ENCODE peak calls at places on chromosomes 11 and 22, in nine cellular contexts. D, W, I, E, G, K, A, P and M are unnamed samples.

GRCh38 chr22:47178339-47178738 is 415.9 kb downstream of the TBC1D22A start:
- DNase-seq in I (no peak), E (no peak), D (no peak), P (no peak), A (no peak), K (no peak), W (no peak), G (no peak), M (no peak)

GRCh38 chr11:36409152-36409713 is 100.8 kb downstream of the TRAF6 start:
- DNase-seq in G (no peak), W (peak; percentile 60), E (no peak), P (no peak), K (no peak), A (no peak), I (peak; percentile 17), D (no peak), M (no peak)

GRCh38 chr11:1622076-1622475 is at the start of gene KRTAP5-4:
- DNase-seq in I (no peak), K (no peak), G (no peak), W (no peak), E (no peak), D (no peak), A (no peak), P (no peak), M (no peak)

GRCh38 chr22:43867839-43868652 is 5.7 kb upstream of the SULT4A1 start:
- DNase-seq in D (peak; percentile 70), A (peak; percentile 54), K (peak; percentile 34), I (peak; percentile 55), G (no peak), P (peak; percentile 28), W (peak; percentile 70), E (peak; percentile 67), M (peak; percentile 91)

GRCh38 chr11:113014731-113015455 is 53.7 kb downstream of the NCAM1 start:
- DNase-seq in P (no peak), K (peak; percentile 20), A (peak; percentile 89), W (peak; percentile 19), G (no peak), E (no peak), I (no peak), D (no peak), M (peak; percentile 46)

GRCh38 chr22:44667829-44668189 is 34.2 kb upstream of the PRR5 start:
- DNase-seq in G (no peak), K (peak; percentile 53), W (no peak), D (no peak), P (no peak), A (peak; percentile 58), E (no peak), I (no peak), M (no peak)

GRCh38 chr22:19766506-19767426 is 6.2 kb downstream of the TBX1 start:
- DNase-seq in A (no peak), D (peak; percentile 80), W (peak; percentile 28), G (no peak), P (no peak), E (peak; percentile 75), I (no peak), K (peak; percentile 60), M (peak; percentile 47)

GRCh38 chr11:1749787-1750351 is 526 bp downstream of the IFITM10 start:
- DNase-seq in I (peak; percentile 96), A (no peak), P (no peak), G (no peak), D (no peak), K (peak; percentile 11), E (no peak), W (peak; percentile 55), M (peak; percentile 62)

GRCh38 chr22:46105494-46106278 is 44.6 kb upstream of the PPARA start:
- DNase-seq in W (peak; percentile 97), D (no peak), E (peak; percentile 85), K (peak; percentile 69), A (peak; percentile 86), G (no peak), I (peak; percentile 86), P (peak; percentile 85), M (peak; percentile 76)

GRCh38 chr11:33689506-33689905 is 11.1 kb downstream of the C11orf91 start:
- DNase-seq in E (no peak), G (no peak), W (no peak), P (no peak), K (no peak), D (no peak), A (no peak), I (no peak), M (no peak)

GRCh38 chr22:44620129-44620840 is 81.7 kb upstream of the PRR5 start:
- DNase-seq in E (peak; percentile 41), A (peak; percentile 76), P (peak; percentile 52), I (peak; percentile 55), K (peak; percentile 64), G (peak; percentile 53), D (peak; percentile 83), W (peak; percentile 56), M (peak; percentile 75)

GRCh38 chr11:108853864-108854263 is 189.0 kb downstream of the DDX10 start:
- DNase-seq in G (no peak), E (no peak), A (no peak), D (no peak), P (no peak), I (no peak), K (no peak), W (no peak), M (no peak)

GRCh38 chr22:29226246-29226981 is 20.7 kb downstream of the EMID1 start:
- DNase-seq in G (no peak), E (no peak), A (peak; percentile 50), W (no peak), D (no peak), K (no peak), I (no peak), P (no peak), M (no peak)

GRCh38 chr11:66109294-66109693 is 39.2 kb downstream of the PACS1 start:
- DNase-seq in E (no peak), P (no peak), D (no peak), I (no peak), G (no peak), A (no peak), K (no peak), W (no peak), M (no peak)

GRCh38 chr11:65506770-65507485 is 8.1 kb downstream of the MALAT1 start:
- DNase-seq in K (peak; percentile 74), G (no peak), P (no peak), W (peak; percentile 91), I (peak; percentile 97), A (peak; percentile 85), E (peak; percentile 43), D (peak; percentile 54), M (peak; percentile 93)

GRCh38 chr11:117154468-117154867 is 10.4 kb downstream of the PAFAH1B2 start:
- DNase-seq in D (no peak), A (no peak), W (no peak), E (no peak), K (no peak), I (no peak), P (no peak), G (no peak), M (no peak)

GRCh38 chr11:117146521-117146920 is 2.4 kb downstream of the PAFAH1B2 start:
- DNase-seq in G (no peak), I (peak; percentile 58), A (no peak), E (no peak), D (no peak), K (no peak), P (no peak), W (peak; percentile 69), M (no peak)

GRCh38 chr11:117157507-117157906 is 13.4 kb downstream of the PAFAH1B2 start:
- DNase-seq in K (no peak), P (no peak), D (no peak), G (no peak), A (no peak), I (no peak), E (no peak), W (no peak), M (no peak)

DNA sequence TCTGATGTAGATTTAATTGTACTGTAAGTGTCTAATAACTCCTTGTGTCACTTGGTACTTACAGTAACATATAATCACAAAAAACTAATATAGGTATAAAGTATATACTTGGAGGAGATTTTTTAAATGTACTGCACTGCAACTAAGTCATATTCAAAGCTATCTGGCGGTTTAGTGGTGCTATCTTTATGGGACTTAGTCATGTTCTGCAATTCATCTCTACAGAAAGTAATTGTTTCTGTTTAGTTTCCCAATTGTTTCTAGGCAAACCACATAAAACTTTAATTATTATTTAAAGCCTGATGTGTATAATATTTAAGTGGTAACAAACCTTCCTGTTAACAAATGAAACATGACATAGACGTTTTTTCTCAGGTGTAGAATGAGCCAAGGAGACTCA is 8.0 kb downstream of the PAFAH1B2 start:
- DNase-seq in G (no peak), A (no peak), K (no peak), E (no peak), W (peak; percentile 66), P (no peak), D (no peak), I (no peak), M (no peak)
- TF ChIP-seq CTCF in G (no peak), A (no peak), K (no peak), E (no peak), W (no peak), P (no peak), D (no peak), I (no peak), M (no peak)

GRCh38 chr11:115912484-115912945 is 408.3 kb upstream of the CADM1 start:
- DNase-seq in G (peak; percentile 29), W (no peak), A (no peak), D (no peak), P (no peak), I (no peak), K (no peak), E (no peak), M (peak; percentile 48)
- TF ChIP-seq CTCF in G (peak; percentile 40), W (no peak), A (no peak), D (no peak), P (no peak), I (no peak), K (peak; percentile 11), E (no peak), M (peak; percentile 51)

GRCh38 chr11:101706541-101706940 is 122.7 kb upstream of the TRPC6 start:
- DNase-seq in D (no peak), E (no peak), W (peak; percentile 71), A (no peak), G (no peak), K (no peak), P (peak; percentile 60), I (peak; percentile 54), M (no peak)
- TF ChIP-seq CTCF in D (no peak), E (no peak), W (no peak), A (no peak), G (no peak), K (no peak), P (no peak), I (no peak), M (no peak)

GRCh38 chr11:88288560-88288959 is 49.0 kb downstream of the CTSC start:
- DNase-seq in P (no peak), K (no peak), I (no peak), E (no peak), D (no peak), A (no peak), W (no peak), G (no peak), M (no peak)

GRCh38 chr11:88293931-88294330 is 43.6 kb downstream of the CTSC start:
- DNase-seq in G (no peak), D (no peak), E (no peak), W (peak; percentile 63), I (peak; percentile 65), P (no peak), K (no peak), A (no peak), M (no peak)

GRCh38 chr11:88297320-88298263 is 39.9 kb downstream of the CTSC start:
- DNase-seq in W (no peak), G (no peak), I (no peak), D (no peak), E (no peak), A (no peak), K (no peak), P (no peak), M (no peak)

GRCh38 chr11:88295028-88295427 is 42.5 kb downstream of the CTSC start:
- DNase-seq in I (no peak), D (no peak), A (no peak), E (no peak), G (no peak), K (no peak), W (no peak), P (no peak), M (no peak)

GRCh38 chr11:88292156-88292844 is 45.2 kb downstream of the CTSC start:
- DNase-seq in P (peak; percentile 31), I (peak; percentile 51), W (no peak), K (peak; percentile 58), E (peak; percentile 64), D (no peak), A (no peak), G (no peak), M (no peak)
- TF ChIP-seq CTCF in P (no peak), I (no peak), W (no peak), K (no peak), E (no peak), D (peak; percentile 29), A (no peak), G (no peak), M (no peak)